ENCODE peak calls at places on chromosomes 6 and 20, in six cellular contexts. One of them, this sample, is unnamed.

GRCh38 chr20:64022671-64023070 is 13.3 kb upstream of the C20orf204 start:
- DNase-seq in ovary: no peak
- DNase-seq in body of pancreas: no peak
- DNase-seq in AG04450: no peak
- DNase-seq in heart left ventricle: no peak
- DNase-seq in left ventricle myocardium inferior: no peak
- DNase-seq in this sample: no peak

GRCh38 chr6:52263709-52264320 is 19.5 kb upstream of the IL17F start:
- DNase-seq in left ventricle myocardium inferior: peak; percentile 40
- DNase-seq in heart left ventricle: peak; percentile 49
- DNase-seq in body of pancreas: peak; percentile 59
- DNase-seq in ovary: peak; percentile 41
- DNase-seq in AG04450: peak; percentile 49
- DNase-seq in this sample: peak; percentile 66

GRCh38 chr6:7632501-7633290 is 42.7 kb downstream of the SNRNP48 start:
- DNase-seq in left ventricle myocardium inferior: no peak
- DNase-seq in body of pancreas: no peak
- DNase-seq in heart left ventricle: no peak
- DNase-seq in AG04450: no peak
- DNase-seq in ovary: no peak
- DNase-seq in this sample: no peak

GRCh38 chr6:72784071-72784470 is 162.2 kb downstream of the KCNQ5 start:
- DNase-seq in body of pancreas: no peak
- DNase-seq in ovary: no peak
- DNase-seq in AG04450: no peak
- DNase-seq in heart left ventricle: no peak
- DNase-seq in left ventricle myocardium inferior: no peak
- DNase-seq in this sample: no peak

GRCh38 chr20:12835999-12836398 is 172.8 kb upstream of the SPTLC3 start:
- DNase-seq in heart left ventricle: no peak
- DNase-seq in body of pancreas: no peak
- DNase-seq in ovary: no peak
- DNase-seq in left ventricle myocardium inferior: no peak
- DNase-seq in AG04450: no peak
- DNase-seq in this sample: no peak

GRCh38 chr20:34536798-34537394 is 20.7 kb downstream of the DYNLRB1 start:
- DNase-seq in body of pancreas: peak; percentile 65
- DNase-seq in left ventricle myocardium inferior: peak; percentile 72
- DNase-seq in ovary: no peak
- DNase-seq in heart left ventricle: peak; percentile 80
- DNase-seq in AG04450: no peak
- DNase-seq in this sample: peak; percentile 76

GRCh38 chr6:37507690-37508421 is 8.2 kb upstream of the CCDC167 start:
- DNase-seq in AG04450: no peak
- DNase-seq in ovary: no peak
- DNase-seq in body of pancreas: no peak
- DNase-seq in left ventricle myocardium inferior: no peak
- DNase-seq in heart left ventricle: no peak
- DNase-seq in this sample: no peak

GRCh38 chr6:149403534-149403933 is 3.5 kb downstream of the SUMO4 start:
- DNase-seq in AG04450: no peak
- DNase-seq in body of pancreas: no peak
- DNase-seq in left ventricle myocardium inferior: no peak
- DNase-seq in ovary: no peak
- DNase-seq in heart left ventricle: no peak
- DNase-seq in this sample: no peak

GRCh38 chr20:51438136-51438535 is 104.4 kb downstream of the NFATC2 start:
- DNase-seq in ovary: no peak
- DNase-seq in body of pancreas: no peak
- DNase-seq in AG04450: no peak
- DNase-seq in heart left ventricle: no peak
- DNase-seq in left ventricle myocardium inferior: no peak
- DNase-seq in this sample: no peak

GRCh38 chr6:7758456-7758855 is 32.6 kb downstream of the BMP6 start:
- DNase-seq in left ventricle myocardium inferior: no peak
- DNase-seq in ovary: no peak
- DNase-seq in body of pancreas: no peak
- DNase-seq in AG04450: peak; percentile 20
- DNase-seq in heart left ventricle: peak; percentile 36
- DNase-seq in this sample: no peak

GRCh38 chr20:23368316-23369110 is 6.5 kb downstream of the GZF1 start:
- DNase-seq in body of pancreas: no peak
- DNase-seq in AG04450: no peak
- DNase-seq in heart left ventricle: no peak
- DNase-seq in left ventricle myocardium inferior: no peak
- DNase-seq in ovary: no peak
- DNase-seq in this sample: no peak

GRCh38 chr6:44062105-44062770 is 65.0 kb downstream of the MRPL14 start:
- DNase-seq in AG04450: no peak
- DNase-seq in ovary: no peak
- DNase-seq in heart left ventricle: peak; percentile 67
- DNase-seq in body of pancreas: no peak
- DNase-seq in left ventricle myocardium inferior: peak; percentile 38
- DNase-seq in this sample: peak; percentile 69

GRCh38 chr6:110877154-110877564 is 2.6 kb downstream of the AMD1 start:
- DNase-seq in heart left ventricle: no peak
- DNase-seq in AG04450: no peak
- DNase-seq in left ventricle myocardium inferior: no peak
- DNase-seq in body of pancreas: no peak
- DNase-seq in ovary: no peak
- DNase-seq in this sample: no peak

GRCh38 chr6:1336246-1336843 is 24.4 kb downstream of the FOXQ1 start:
- DNase-seq in heart left ventricle: no peak
- DNase-seq in body of pancreas: peak; percentile 64
- DNase-seq in ovary: no peak
- DNase-seq in AG04450: no peak
- DNase-seq in left ventricle myocardium inferior: no peak
- DNase-seq in this sample: no peak

GRCh38 chr6:145968051-145968450 is 3.9 kb upstream of the SHPRH start:
- DNase-seq in left ventricle myocardium inferior: no peak
- DNase-seq in body of pancreas: no peak
- DNase-seq in heart left ventricle: no peak
- DNase-seq in ovary: no peak
- DNase-seq in AG04450: no peak
- DNase-seq in this sample: no peak

GRCh38 chr6:3325210-3325609 is 66.5 kb downstream of the PSMG4 start:
- DNase-seq in heart left ventricle: no peak
- DNase-seq in AG04450: no peak
- DNase-seq in left ventricle myocardium inferior: no peak
- DNase-seq in ovary: no peak
- DNase-seq in body of pancreas: no peak
- DNase-seq in this sample: no peak

GRCh38 chr20:38790210-38791053 is 15.1 kb upstream of the PPP1R16B start:
- DNase-seq in AG04450: no peak
- DNase-seq in heart left ventricle: no peak
- DNase-seq in ovary: no peak
- DNase-seq in left ventricle myocardium inferior: no peak
- DNase-seq in body of pancreas: peak; percentile 33
- DNase-seq in this sample: no peak

GRCh38 chr6:147283460-147283859 is 79.2 kb downstream of the STXBP5 start:
- DNase-seq in left ventricle myocardium inferior: no peak
- DNase-seq in AG04450: no peak
- DNase-seq in heart left ventricle: no peak
- DNase-seq in ovary: no peak
- DNase-seq in body of pancreas: no peak
- DNase-seq in this sample: no peak

GRCh38 chr6:147281895-147282565 is 77.8 kb downstream of the STXBP5 start:
- DNase-seq in ovary: no peak
- DNase-seq in body of pancreas: no peak
- DNase-seq in AG04450: no peak
- DNase-seq in heart left ventricle: no peak
- DNase-seq in left ventricle myocardium inferior: no peak
- DNase-seq in this sample: no peak

GRCh38 chr6:147279423-147279822 is 75.2 kb downstream of the STXBP5 start:
- DNase-seq in AG04450: no peak
- DNase-seq in body of pancreas: no peak
- DNase-seq in ovary: no peak
- DNase-seq in heart left ventricle: no peak
- DNase-seq in left ventricle myocardium inferior: no peak
- DNase-seq in this sample: no peak

GRCh38 chr6:147285087-147285855 is 81.1 kb downstream of the STXBP5 start:
- DNase-seq in heart left ventricle: no peak
- DNase-seq in AG04450: no peak
- DNase-seq in body of pancreas: no peak
- DNase-seq in left ventricle myocardium inferior: no peak
- DNase-seq in ovary: no peak
- DNase-seq in this sample: no peak

GRCh38 chr6:147282566-147282959 is 78.3 kb downstream of the STXBP5 start:
- DNase-seq in AG04450: no peak
- DNase-seq in ovary: no peak
- DNase-seq in heart left ventricle: no peak
- DNase-seq in body of pancreas: no peak
- DNase-seq in left ventricle myocardium inferior: no peak
- DNase-seq in this sample: no peak
- H3K27ac ChIP-seq in AG04450: no peak overlapping the region
- H3K27ac ChIP-seq in ovary: no peak overlapping the region
- H3K27ac ChIP-seq in heart left ventricle: no peak overlapping the region
- H3K27ac ChIP-seq in body of pancreas: no peak overlapping the region
- H3K27ac ChIP-seq in left ventricle myocardium inferior: no peak overlapping the region
- H3K27ac ChIP-seq in this sample: no peak overlapping the region

DNA sequence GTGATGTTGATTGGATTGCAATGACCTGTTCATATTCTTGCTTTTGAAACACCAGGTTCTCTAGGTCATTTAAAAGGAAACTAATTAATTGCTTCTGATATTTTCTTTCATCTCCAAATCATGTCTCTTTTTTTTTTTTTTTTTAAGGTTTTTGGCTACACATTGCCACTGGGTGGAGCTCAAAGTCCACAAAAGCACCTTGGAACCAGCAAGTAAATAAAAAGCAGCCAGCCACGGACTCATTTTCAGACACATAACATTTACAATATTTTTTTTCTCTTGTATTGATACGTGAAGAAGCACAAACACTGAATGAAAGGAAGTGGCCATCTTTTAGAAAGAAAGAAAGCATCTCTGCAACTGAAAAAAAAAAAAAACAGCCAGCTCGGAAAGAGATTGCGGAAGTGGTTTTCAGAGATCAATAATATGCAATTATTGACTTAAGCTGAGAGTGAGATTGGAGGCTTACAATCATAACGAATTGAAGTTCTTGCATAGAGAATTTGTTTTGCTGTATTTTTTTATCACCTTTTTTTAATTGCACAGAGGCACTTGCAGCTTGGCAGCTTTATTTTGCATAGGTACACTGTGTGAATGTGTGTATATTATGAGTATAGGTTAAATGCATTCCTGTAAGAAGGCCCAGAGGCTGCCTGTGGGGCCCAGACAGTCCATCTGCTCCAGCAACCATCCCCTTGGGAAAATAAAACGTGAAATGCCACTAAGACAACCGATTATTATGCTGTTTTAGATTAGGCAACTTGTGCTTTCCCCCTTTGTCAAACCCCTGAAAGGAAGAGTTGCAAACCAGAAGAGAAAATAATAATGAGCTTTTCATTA is 28.2 kb downstream of the CGA start:
- DNase-seq in left ventricle myocardium inferior: no peak
- DNase-seq in body of pancreas: peak; percentile 48
- DNase-seq in heart left ventricle: peak; percentile 34
- DNase-seq in ovary: peak; percentile 32
- DNase-seq in AG04450: peak; percentile 45
- DNase-seq in this sample: no peak
- H3K4me3 ChIP-seq in left ventricle myocardium inferior: no peak overlapping the region
- H3K4me3 ChIP-seq in body of pancreas: no peak overlapping the region
- H3K4me3 ChIP-seq in heart left ventricle: no peak overlapping the region
- H3K4me3 ChIP-seq in ovary: no peak overlapping the region
- H3K4me3 ChIP-seq in AG04450: no peak overlapping the region
- H3K4me3 ChIP-seq in this sample: no peak overlapping the region

GRCh38 chr6:151376440-151376839 is 14.9 kb downstream of the ZBTB2 start:
- DNase-seq in left ventricle myocardium inferior: no peak
- DNase-seq in body of pancreas: no peak
- DNase-seq in ovary: no peak
- DNase-seq in heart left ventricle: no peak
- DNase-seq in AG04450: no peak
- DNase-seq in this sample: no peak

GRCh38 chr6:151375833-151376232 is 15.5 kb downstream of the ZBTB2 start:
- DNase-seq in body of pancreas: no peak
- DNase-seq in left ventricle myocardium inferior: no peak
- DNase-seq in ovary: no peak
- DNase-seq in AG04450: no peak
- DNase-seq in heart left ventricle: no peak
- DNase-seq in this sample: no peak

GRCh38 chr6:151372164-151372563 is 19.2 kb downstream of the ZBTB2 start:
- DNase-seq in body of pancreas: no peak
- DNase-seq in AG04450: no peak
- DNase-seq in ovary: no peak
- DNase-seq in left ventricle myocardium inferior: no peak
- DNase-seq in heart left ventricle: no peak
- DNase-seq in this sample: no peak

GRCh38 chr6:151377095-151377494 is 14.3 kb downstream of the ZBTB2 start:
- DNase-seq in body of pancreas: no peak
- DNase-seq in left ventricle myocardium inferior: no peak
- DNase-seq in ovary: no peak
- DNase-seq in AG04450: no peak
- DNase-seq in heart left ventricle: no peak
- DNase-seq in this sample: no peak

DNA sequence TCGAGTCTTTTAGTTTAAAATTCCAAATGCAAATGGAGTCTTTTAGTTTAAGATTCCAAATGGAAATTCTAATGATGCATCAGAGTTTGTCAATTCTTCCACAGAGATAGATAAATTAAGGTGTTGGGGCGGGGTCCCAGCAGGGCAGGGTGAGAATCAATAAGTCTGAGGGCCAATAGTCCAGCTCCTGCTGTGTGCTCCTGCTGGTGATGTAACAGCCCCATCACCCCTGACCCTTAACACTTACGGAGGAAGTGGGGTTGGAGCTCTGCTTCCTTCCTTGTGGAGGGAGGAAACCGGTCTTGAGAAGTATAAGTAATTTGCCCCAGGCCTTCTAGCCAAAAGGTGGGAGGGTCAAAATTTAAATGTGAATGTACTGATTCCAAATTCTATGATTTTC is 17.3 kb downstream of the ZBTB2 start:
- DNase-seq in heart left ventricle: no peak
- DNase-seq in left ventricle myocardium inferior: no peak
- DNase-seq in AG04450: no peak
- DNase-seq in ovary: no peak
- DNase-seq in body of pancreas: no peak
- DNase-seq in this sample: no peak
- H3K27ac ChIP-seq in heart left ventricle: peak overlapping the region; percentile 74
- H3K27ac ChIP-seq in left ventricle myocardium inferior: peak overlapping the region; percentile 65
- H3K27ac ChIP-seq in AG04450: no peak overlapping the region
- H3K27ac ChIP-seq in ovary: no peak overlapping the region
- H3K27ac ChIP-seq in body of pancreas: peak overlapping the region; percentile 5
- H3K27ac ChIP-seq in this sample: no peak overlapping the region

GRCh38 chr6:26185802-26186201 is 98.6 kb downstream of the HFE start:
- DNase-seq in heart left ventricle: no peak
- DNase-seq in ovary: no peak
- DNase-seq in left ventricle myocardium inferior: no peak
- DNase-seq in body of pancreas: no peak
- DNase-seq in AG04450: no peak
- DNase-seq in this sample: no peak

GRCh38 chr6:26185004-26185403 is 97.8 kb downstream of the HFE start:
- DNase-seq in heart left ventricle: no peak
- DNase-seq in AG04450: no peak
- DNase-seq in ovary: no peak
- DNase-seq in left ventricle myocardium inferior: no peak
- DNase-seq in body of pancreas: no peak
- DNase-seq in this sample: no peak

GRCh38 chr6:26183581-26184408 is 96.6 kb downstream of the HFE start:
- DNase-seq in heart left ventricle: peak; percentile 65
- DNase-seq in ovary: peak; percentile 69
- DNase-seq in AG04450: peak; percentile 72
- DNase-seq in left ventricle myocardium inferior: peak; percentile 53
- DNase-seq in body of pancreas: peak; percentile 61
- DNase-seq in this sample: peak; percentile 77

GRCh38 chr6:26183237-26183580 is 96.0 kb downstream of the HFE start:
- DNase-seq in body of pancreas: no peak
- DNase-seq in AG04450: no peak
- DNase-seq in ovary: no peak
- DNase-seq in left ventricle myocardium inferior: no peak
- DNase-seq in heart left ventricle: no peak
- DNase-seq in this sample: no peak

GRCh38 chr6:26184492-26184891 is 97.3 kb downstream of the HFE start:
- DNase-seq in ovary: no peak
- DNase-seq in body of pancreas: no peak
- DNase-seq in left ventricle myocardium inferior: no peak
- DNase-seq in AG04450: no peak
- DNase-seq in heart left ventricle: no peak
- DNase-seq in this sample: no peak
- H3K4me3 ChIP-seq in ovary: peak overlapping the region; percentile 46
- H3K4me3 ChIP-seq in body of pancreas: no peak overlapping the region
- H3K4me3 ChIP-seq in left ventricle myocardium inferior: peak overlapping the region; percentile 74
- H3K4me3 ChIP-seq in AG04450: no peak overlapping the region
- H3K4me3 ChIP-seq in heart left ventricle: no peak overlapping the region
- H3K4me3 ChIP-seq in this sample: no peak overlapping the region